ENCODE peak calls at places on chromosomes 6 and 20, in ten cellular contexts. One of them, this sample, is unnamed.

GRCh38 chr6:44985006-44985405 is 343.1 kb upstream of the RUNX2 start:
- DNase-seq in HTR-8/SVneo: no peak
- DNase-seq in GM19239: no peak
- DNase-seq in glutamatergic neuron: no peak
- DNase-seq in ovary: no peak
- DNase-seq in ascending aorta: no peak
- DNase-seq in neuronal stem cell: no peak
- DNase-seq in Calu3: no peak
- DNase-seq in type B pancreatic cell: no peak
- DNase-seq in activated CD8-positive, alpha-beta T cell treated with anti-CD3 and anti-CD28 coated beads for 36 hours: no peak
- DNase-seq in this sample: no peak

GRCh38 chr6:92777146-92777740 is 642.1 kb downstream of the EPHA7 start:
- DNase-seq in type B pancreatic cell: no peak
- DNase-seq in activated CD8-positive, alpha-beta T cell treated with anti-CD3 and anti-CD28 coated beads for 36 hours: no peak
- DNase-seq in neuronal stem cell: peak
- DNase-seq in GM19239: no peak
- DNase-seq in ascending aorta: no peak
- DNase-seq in ovary: no peak
- DNase-seq in Calu3: no peak
- DNase-seq in glutamatergic neuron: no peak
- DNase-seq in HTR-8/SVneo: peak
- DNase-seq in this sample: no peak

GRCh38 chr20:58523916-58524315 is 8.7 kb upstream of the APCDD1L start:
- DNase-seq in ovary: no peak
- DNase-seq in ascending aorta: no peak
- DNase-seq in Calu3: no peak
- DNase-seq in HTR-8/SVneo: no peak
- DNase-seq in neuronal stem cell: no peak
- DNase-seq in GM19239: no peak
- DNase-seq in type B pancreatic cell: no peak
- DNase-seq in activated CD8-positive, alpha-beta T cell treated with anti-CD3 and anti-CD28 coated beads for 36 hours: no peak
- DNase-seq in glutamatergic neuron: no peak
- DNase-seq in this sample: no peak

GRCh38 chr6:47141166-47141565 is 99.0 kb upstream of the ADGRF1 start:
- DNase-seq in type B pancreatic cell: no peak
- DNase-seq in glutamatergic neuron: no peak
- DNase-seq in ovary: no peak
- DNase-seq in ascending aorta: no peak
- DNase-seq in GM19239: no peak
- DNase-seq in HTR-8/SVneo: no peak
- DNase-seq in Calu3: no peak
- DNase-seq in neuronal stem cell: no peak
- DNase-seq in activated CD8-positive, alpha-beta T cell treated with anti-CD3 and anti-CD28 coated beads for 36 hours: no peak
- DNase-seq in this sample: no peak

GRCh38 chr20:34586488-34587163 is 28.1 kb downstream of the MAP1LC3A start:
- DNase-seq in type B pancreatic cell: no peak
- DNase-seq in glutamatergic neuron: no peak
- DNase-seq in activated CD8-positive, alpha-beta T cell treated with anti-CD3 and anti-CD28 coated beads for 36 hours: no peak
- DNase-seq in Calu3: no peak
- DNase-seq in ovary: no peak
- DNase-seq in GM19239: no peak
- DNase-seq in neuronal stem cell: no peak
- DNase-seq in HTR-8/SVneo: no peak
- DNase-seq in ascending aorta: no peak
- DNase-seq in this sample: no peak

GRCh38 chr20:14406495-14406894 is 69.1 kb upstream of the FLRT3 start:
- DNase-seq in ovary: no peak
- DNase-seq in type B pancreatic cell: no peak
- DNase-seq in ascending aorta: no peak
- DNase-seq in HTR-8/SVneo: no peak
- DNase-seq in Calu3: no peak
- DNase-seq in GM19239: no peak
- DNase-seq in glutamatergic neuron: no peak
- DNase-seq in activated CD8-positive, alpha-beta T cell treated with anti-CD3 and anti-CD28 coated beads for 36 hours: no peak
- DNase-seq in neuronal stem cell: no peak
- DNase-seq in this sample: no peak

GRCh38 chr6:63351995-63352586 is 32.3 kb upstream of the LGSN start:
- DNase-seq in ovary: no peak
- DNase-seq in Calu3: no peak
- DNase-seq in GM19239: no peak
- DNase-seq in HTR-8/SVneo: peak
- DNase-seq in type B pancreatic cell: no peak
- DNase-seq in activated CD8-positive, alpha-beta T cell treated with anti-CD3 and anti-CD28 coated beads for 36 hours: no peak
- DNase-seq in ascending aorta: no peak
- DNase-seq in neuronal stem cell: no peak
- DNase-seq in glutamatergic neuron: no peak
- DNase-seq in this sample: no peak

GRCh38 chr6:15441215-15441868 is 195.5 kb downstream of the JARID2 start:
- DNase-seq in glutamatergic neuron: peak
- DNase-seq in activated CD8-positive, alpha-beta T cell treated with anti-CD3 and anti-CD28 coated beads for 36 hours: peak
- DNase-seq in ascending aorta: no peak
- DNase-seq in neuronal stem cell: peak
- DNase-seq in HTR-8/SVneo: peak
- DNase-seq in Calu3: peak
- DNase-seq in type B pancreatic cell: no peak
- DNase-seq in ovary: no peak
- DNase-seq in GM19239: no peak
- DNase-seq in this sample: no peak

GRCh38 chr20:19269737-19270325 is 57.4 kb downstream of the SLC24A3 start:
- DNase-seq in glutamatergic neuron: no peak
- DNase-seq in neuronal stem cell: no peak
- DNase-seq in ascending aorta: peak
- DNase-seq in ovary: no peak
- DNase-seq in HTR-8/SVneo: no peak
- DNase-seq in GM19239: no peak
- DNase-seq in type B pancreatic cell: no peak
- DNase-seq in Calu3: no peak
- DNase-seq in activated CD8-positive, alpha-beta T cell treated with anti-CD3 and anti-CD28 coated beads for 36 hours: no peak
- DNase-seq in this sample: no peak

GRCh38 chr6:33508935-33509926 is 54.9 kb downstream of the ZBTB9 start:
- DNase-seq in glutamatergic neuron: no peak
- DNase-seq in ovary: no peak
- DNase-seq in Calu3: no peak
- DNase-seq in GM19239: no peak
- DNase-seq in activated CD8-positive, alpha-beta T cell treated with anti-CD3 and anti-CD28 coated beads for 36 hours: no peak
- DNase-seq in type B pancreatic cell: no peak
- DNase-seq in HTR-8/SVneo: no peak
- DNase-seq in ascending aorta: no peak
- DNase-seq in neuronal stem cell: no peak
- DNase-seq in this sample: no peak

This sample was measured in sciatic nerve.